ENCODE peak calls at places on chromosomes 12 and 14, in four cellular contexts. One of them, this sample, is unnamed. For H3K9me3, the result is how much of the 10 kb centered on the place peaks cover.

GRCh38 chr12:107017042-107017441 is 30.1 kb upstream of the MTERF2 start:
- DNase-seq in ovary: no peak
- DNase-seq in breast epithelium: no peak
- DNase-seq in uterus: no peak
- DNase-seq in this sample: no peak

GRCh38 chr12:59383426-59383822 is 212.4 kb upstream of the SLC16A7 start:
- DNase-seq in ovary: no peak
- DNase-seq in breast epithelium: no peak
- DNase-seq in uterus: no peak
- DNase-seq in this sample: no peak

GRCh38 chr12:6370576-6370935 is 4.8 kb downstream of the SCNN1A start:
- DNase-seq in ovary: no peak
- DNase-seq in breast epithelium: no peak
- DNase-seq in uterus: no peak
- DNase-seq in this sample: no peak

GRCh38 chr14:22980672-22981089 is 1.7 kb downstream of the AJUBA start:
- DNase-seq in ovary: peak
- DNase-seq in breast epithelium: peak
- DNase-seq in uterus: peak
- DNase-seq in this sample: no peak

GRCh38 chr12:19852100-19852855 is 413.0 kb downstream of the AEBP2 start:
- DNase-seq in ovary: no peak
- DNase-seq in breast epithelium: no peak
- DNase-seq in uterus: no peak
- DNase-seq in this sample: no peak

GRCh38 chr12:33304176-33304575 is 135.4 kb downstream of the SYT10 start:
- DNase-seq in ovary: no peak
- DNase-seq in breast epithelium: no peak
- DNase-seq in uterus: no peak
- DNase-seq in this sample: no peak

GRCh38 chr12:5684989-5685388 is 253.1 kb downstream of the NTF3 start:
- DNase-seq in ovary: no peak
- DNase-seq in breast epithelium: no peak
- DNase-seq in uterus: no peak
- DNase-seq in this sample: no peak

GRCh38 chr14:24183014-24183481 is 5.6 kb downstream of the IPO4 start:
- DNase-seq in ovary: no peak
- DNase-seq in breast epithelium: no peak
- DNase-seq in uterus: no peak
- DNase-seq in this sample: peak

GRCh38 chr12:3972576-3972975 is 99.4 kb upstream of the PARP11 start:
- DNase-seq in ovary: no peak
- DNase-seq in breast epithelium: no peak
- DNase-seq in uterus: no peak
- DNase-seq in this sample: no peak

GRCh38 chr14:88270781-88271180 is 52.3 kb downstream of the KCNK10 start:
- DNase-seq in ovary: no peak
- DNase-seq in breast epithelium: no peak
- DNase-seq in uterus: no peak
- DNase-seq in this sample: peak

GRCh38 chr14:20400589-20400964 is 12.7 kb downstream of the TEP1 start:
- DNase-seq in ovary: no peak
- DNase-seq in breast epithelium: no peak
- DNase-seq in uterus: no peak
- DNase-seq in this sample: no peak

GRCh38 chr12:121145221-121145620 is 12.5 kb downstream of the P2RX7 start:
- DNase-seq in ovary: no peak
- DNase-seq in breast epithelium: no peak
- DNase-seq in uterus: no peak
- DNase-seq in this sample: no peak

GRCh38 chr14:100067971-100068959 is 3.0 kb downstream of the EVL start:
- DNase-seq in ovary: no peak
- DNase-seq in breast epithelium: peak
- DNase-seq in uterus: no peak
- DNase-seq in this sample: peak

GRCh38 chr12:83793616-83794015 is 1106.9 kb downstream of the TMTC2 start:
- DNase-seq in ovary: no peak
- DNase-seq in breast epithelium: no peak
- DNase-seq in uterus: no peak
- DNase-seq in this sample: no peak

GRCh38 chr12:107684029-107684790 is 1.4 kb upstream of the PWP1 start:
- DNase-seq in ovary: no peak
- DNase-seq in breast epithelium: no peak
- DNase-seq in uterus: no peak
- DNase-seq in this sample: no peak

GRCh38 chr12:30973171-30973570 is 46.6 kb downstream of the TSPAN11 start:
- DNase-seq in ovary: no peak
- DNase-seq in breast epithelium: no peak
- DNase-seq in uterus: no peak
- DNase-seq in this sample: no peak

GRCh38 chr14:62301911-62302310 is 539.7 kb downstream of the SNAPC1 start:
- DNase-seq in ovary: no peak
- DNase-seq in breast epithelium: no peak
- DNase-seq in uterus: no peak
- DNase-seq in this sample: no peak

GRCh38 chr14:102888748-102889147 is 33.7 kb upstream of the AMN start:
- DNase-seq in ovary: no peak
- DNase-seq in breast epithelium: no peak
- DNase-seq in uterus: no peak
- DNase-seq in this sample: no peak

GRCh38 chr14:90396342-90397339 is at the start of gene CALM1:
- DNase-seq in ovary: peak
- DNase-seq in breast epithelium: peak
- DNase-seq in uterus: peak
- DNase-seq in this sample: peak

GRCh38 chr12:13090054-13090453 is 13.4 kb downstream of the GSG1 start:
- DNase-seq in ovary: no peak
- DNase-seq in breast epithelium: no peak
- DNase-seq in uterus: no peak
- DNase-seq in this sample: no peak

GRCh38 chr12:131980263-131980662 is 30.5 kb downstream of the EP400 start:
- DNase-seq in ovary: no peak
- DNase-seq in breast epithelium: no peak
- DNase-seq in uterus: no peak
- DNase-seq in this sample: no peak

GRCh38 chr12:46209914-46210834 is 58.7 kb downstream of the SLC38A1 start:
- DNase-seq in ovary: no peak
- DNase-seq in breast epithelium: peak
- DNase-seq in uterus: peak
- DNase-seq in this sample: peak

GRCh38 chr12:72642726-72643125 is 370.6 kb downstream of the TRHDE start:
- DNase-seq in ovary: no peak
- DNase-seq in breast epithelium: no peak
- DNase-seq in uterus: no peak
- DNase-seq in this sample: no peak

GRCh38 chr12:72647139-72647538 is 375.0 kb downstream of the TRHDE start:
- DNase-seq in ovary: no peak
- DNase-seq in breast epithelium: no peak
- DNase-seq in uterus: no peak
- DNase-seq in this sample: no peak
- H3K9me3 ChIP-seq in ovary: under half
- H3K9me3 ChIP-seq in breast epithelium: under half
- H3K9me3 ChIP-seq in uterus: under half
- H3K9me3 ChIP-seq in this sample: under half

DNA sequence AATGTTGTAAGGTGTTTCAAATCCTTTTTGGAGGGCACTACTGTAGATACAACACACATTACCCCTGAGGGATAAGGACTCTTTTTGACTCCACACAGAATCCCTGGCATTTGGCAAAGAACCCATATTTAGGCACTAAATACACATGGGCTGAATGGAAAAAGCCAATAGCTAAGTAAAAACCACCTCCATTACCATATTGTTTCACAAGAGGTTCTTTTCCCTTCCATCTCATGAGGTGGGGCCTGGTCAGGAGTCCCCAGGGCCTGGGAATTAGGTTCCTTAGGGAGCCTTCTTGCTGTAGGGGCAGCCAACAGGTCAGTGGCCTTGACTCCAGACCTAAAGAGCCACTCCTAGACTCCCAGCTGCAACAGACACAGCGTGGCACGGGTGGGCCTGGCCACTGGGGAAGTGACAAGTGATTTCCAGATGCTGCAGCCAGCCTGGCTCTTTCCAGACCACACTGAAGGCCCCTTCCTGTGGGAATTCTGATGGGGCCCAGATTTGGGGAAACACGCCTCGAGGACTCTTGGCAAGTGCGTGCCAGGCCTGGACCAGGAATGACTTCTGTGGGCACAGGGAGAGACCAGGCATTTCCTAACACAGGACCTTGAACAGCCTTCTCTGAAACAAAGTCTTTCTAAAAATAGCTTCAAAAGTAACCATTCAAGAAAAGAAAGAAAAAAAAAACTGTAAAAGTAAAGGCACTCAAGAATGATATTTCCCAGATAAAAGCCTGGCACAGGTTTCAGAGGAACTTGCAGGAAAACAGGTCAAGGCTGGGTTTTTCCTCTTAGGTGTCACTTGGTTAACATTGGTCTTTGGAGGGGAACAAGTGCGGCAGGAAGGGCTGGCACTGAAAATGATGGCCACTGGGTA is 18.1 kb downstream of the SSH1 start:
- DNase-seq in ovary: peak
- DNase-seq in breast epithelium: peak
- DNase-seq in uterus: peak
- DNase-seq in this sample: no peak
- H3K4me3 ChIP-seq in ovary: no peak
- H3K4me3 ChIP-seq in breast epithelium: no peak
- H3K4me3 ChIP-seq in uterus: no peak
- H3K4me3 ChIP-seq in this sample: no peak

DNA sequence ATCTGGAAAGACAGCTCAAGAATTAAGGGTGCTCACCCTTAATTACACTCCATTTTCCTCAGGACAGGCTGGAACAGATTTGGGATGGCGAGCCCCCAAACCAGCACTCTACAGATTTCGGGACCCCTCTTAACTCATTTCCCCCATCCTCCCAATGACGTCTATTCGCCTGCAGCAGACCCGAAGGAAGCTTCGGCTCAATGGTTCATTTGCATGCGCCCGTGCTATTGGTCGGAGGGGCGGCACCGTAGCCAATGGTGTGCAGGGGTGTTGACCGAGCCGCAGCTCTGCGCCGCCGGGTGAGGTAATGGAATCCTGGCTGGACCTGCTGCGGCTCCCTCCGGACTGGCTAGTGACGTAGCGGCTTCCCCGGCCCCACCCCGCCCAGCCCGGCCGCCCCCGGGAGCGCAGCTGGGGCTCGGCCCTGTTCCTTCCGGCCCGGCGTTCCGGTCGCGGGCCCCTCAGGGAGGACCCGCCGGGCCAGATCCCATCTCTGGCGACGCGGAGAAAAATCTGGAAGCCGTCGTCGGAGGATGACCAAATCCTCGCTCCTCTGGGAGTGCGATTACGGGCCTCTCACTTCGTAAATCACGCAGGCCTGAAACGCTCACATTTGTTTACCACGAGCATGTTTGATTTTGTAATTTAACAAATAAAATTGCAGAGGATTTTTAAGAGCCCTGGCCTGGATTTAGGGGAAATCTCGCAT is 18.3 kb upstream of the NR4A1 start:
- DNase-seq in ovary: peak
- DNase-seq in breast epithelium: peak
- DNase-seq in uterus: peak
- DNase-seq in this sample: peak
- TF ChIP-seq POLR2A in ovary: peak
- TF ChIP-seq POLR2A in breast epithelium: peak
- TF ChIP-seq POLR2A in uterus: peak
- TF ChIP-seq POLR2A in this sample: peak

DNA sequence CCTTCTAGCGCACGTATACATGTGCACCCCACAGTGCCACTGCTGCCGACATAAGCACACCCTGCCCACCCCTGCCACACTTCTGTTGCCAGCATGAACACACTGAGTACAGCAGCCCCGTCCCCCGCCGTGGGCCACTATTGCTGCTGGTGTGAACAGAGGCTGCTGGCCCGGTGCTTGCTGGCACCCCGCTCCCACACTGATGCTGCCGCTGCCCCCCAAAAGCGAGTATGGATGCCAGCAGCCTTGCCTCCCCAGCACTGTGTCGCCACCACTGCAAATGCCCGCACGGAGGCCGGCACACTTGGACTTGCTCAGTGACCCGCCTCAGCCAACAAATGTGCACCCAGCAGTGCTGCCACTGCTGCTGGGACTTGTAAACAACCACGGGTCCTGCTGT is 872.4 kb upstream of the ATXN7L3B start:
- DNase-seq in ovary: no peak
- DNase-seq in breast epithelium: no peak
- DNase-seq in uterus: no peak
- DNase-seq in this sample: no peak
- H3K9me3 ChIP-seq in ovary: under half
- H3K9me3 ChIP-seq in breast epithelium: under half
- H3K9me3 ChIP-seq in uterus: under half
- H3K9me3 ChIP-seq in this sample: under half

GRCh38 chr14:71891185-71891584 is 41.0 kb upstream of the RGS6 start:
- DNase-seq in ovary: no peak
- DNase-seq in breast epithelium: no peak
- DNase-seq in uterus: no peak
- DNase-seq in this sample: no peak
- H3K4me3 ChIP-seq in ovary: no peak
- H3K4me3 ChIP-seq in breast epithelium: no peak
- H3K4me3 ChIP-seq in uterus: no peak
- H3K4me3 ChIP-seq in this sample: no peak

GRCh38 chr12:110501722-110502448 is at the start of the genes RAD9B and VPS29:
- DNase-seq in ovary: peak
- DNase-seq in breast epithelium: peak
- DNase-seq in uterus: peak
- DNase-seq in this sample: peak
- TF ChIP-seq POLR2A in ovary: peak
- TF ChIP-seq POLR2A in breast epithelium: peak
- TF ChIP-seq POLR2A in uterus: peak
- TF ChIP-seq POLR2A in this sample: peak

GRCh38 chr14:106488293-106488692 is 961.9 kb downstream of the TMEM121 start:
- DNase-seq in ovary: no peak
- DNase-seq in breast epithelium: no peak
- DNase-seq in uterus: no peak
- DNase-seq in this sample: no peak
- H3K9me3 ChIP-seq in ovary: under half
- H3K9me3 ChIP-seq in breast epithelium: under half
- H3K9me3 ChIP-seq in uterus: under half
- H3K9me3 ChIP-seq in this sample: under half

DNA sequence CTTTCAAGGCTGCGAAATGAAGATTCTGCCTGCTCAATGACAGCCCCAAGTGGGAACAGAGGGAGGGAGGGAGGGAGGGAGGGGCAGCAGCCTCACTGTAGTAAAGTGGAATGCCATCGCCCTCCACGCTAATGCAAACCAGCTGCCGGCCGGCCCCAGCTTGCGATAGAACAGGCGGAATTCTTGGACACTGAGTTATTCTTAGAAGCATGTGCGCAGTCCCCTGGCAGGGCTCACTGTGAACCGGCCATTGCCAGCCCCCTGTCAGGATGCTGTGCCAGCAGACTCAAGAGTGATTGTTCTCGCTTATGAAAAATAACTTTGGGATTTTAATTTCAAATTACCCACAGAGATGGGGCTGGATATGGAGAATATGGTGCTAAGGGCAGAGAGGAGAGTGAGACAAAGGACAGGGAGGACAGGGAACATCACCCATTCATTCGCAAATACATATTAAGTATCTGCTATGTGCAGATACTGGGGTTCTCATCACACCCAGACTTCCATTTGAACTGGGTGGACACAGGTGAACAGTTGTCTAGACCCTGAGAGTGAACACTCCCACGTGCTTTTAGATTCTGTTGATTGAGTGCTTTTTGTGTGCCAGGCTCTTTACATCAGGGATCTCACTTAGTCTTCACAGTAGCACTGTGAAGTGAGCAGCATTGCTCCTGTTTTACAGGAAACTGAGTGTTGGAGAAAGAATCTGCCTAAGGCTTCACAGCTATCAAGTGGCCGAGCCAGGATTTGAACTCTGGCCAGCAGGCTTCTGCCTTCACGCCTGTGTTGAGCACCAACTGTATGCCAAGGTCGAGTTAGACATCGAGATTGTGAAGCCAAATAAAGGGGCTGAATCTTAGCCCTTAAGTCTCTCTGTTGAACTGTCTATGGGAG is 192.9 kb downstream of the C12orf75 start:
- DNase-seq in ovary: peak
- DNase-seq in breast epithelium: no peak
- DNase-seq in uterus: peak
- DNase-seq in this sample: no peak
- H3K4me3 ChIP-seq in ovary: no peak
- H3K4me3 ChIP-seq in breast epithelium: no peak
- H3K4me3 ChIP-seq in uterus: no peak
- H3K4me3 ChIP-seq in this sample: no peak

This sample was measured in right lobe of liver.